ENCODE peak calls at places on chromosomes 3 and 15, in eight cellular contexts. I, B, E, T, U, X, R and O are unnamed samples.

GRCh38 chr3:25150199-25150598 is 277.9 kb upstream of the RARB start:
- DNase-seq in I (no peak), B (no peak), E (no peak), T (no peak), U (no peak), X (no peak), R (no peak), O (no peak)

GRCh38 chr3:184320099-184320445 is 5.7 kb downstream of the EIF4G1 start:
- DNase-seq in I (no peak), B (peak), E (peak), T (no peak), U (peak), X (peak), R (peak), O (peak)

GRCh38 chr15:40562691-40563090 is 2.2 kb downstream of the CCDC32 start:
- DNase-seq in I (no peak), B (no peak), E (no peak), T (no peak), U (no peak), X (no peak), R (no peak), O (no peak)

GRCh38 chr15:31318429-31318828 is 8.2 kb upstream of the KLF13 start:
- DNase-seq in I (no peak), B (no peak), E (no peak), T (no peak), U (no peak), X (no peak), R (no peak), O (no peak)

GRCh38 chr15:43329222-43329959 is 982 bp downstream of the LCMT2 start:
- DNase-seq in I (peak), B (no peak), E (peak), T (no peak), U (peak), X (no peak), R (peak), O (no peak)

GRCh38 chr3:176430244-176430893 is 766.9 kb downstream of the TBL1XR1 start:
- DNase-seq in I (no peak), B (no peak), E (peak), T (no peak), U (peak), X (peak), R (peak), O (no peak)

GRCh38 chr3:59388555-59389280 is 338.9 kb upstream of the CFAP20DC start:
- DNase-seq in I (no peak), B (no peak), E (no peak), T (peak), U (peak), X (no peak), R (no peak), O (no peak)

GRCh38 chr15:66563126-66563525 is 2.7 kb downstream of the LCTL start:
- DNase-seq in I (no peak), B (peak), E (no peak), T (no peak), U (peak), X (no peak), R (no peak), O (no peak)

GRCh38 chr15:77251662-77252061 is 168.2 kb downstream of the PEAK1 start:
- DNase-seq in I (no peak), B (no peak), E (peak), T (no peak), U (peak), X (no peak), R (no peak), O (no peak)

GRCh38 chr3:157588386-157589060 is 85.3 kb upstream of the VEPH1 start:
- DNase-seq in I (no peak), B (no peak), E (no peak), T (no peak), U (no peak), X (no peak), R (no peak), O (no peak)

GRCh38 chr15:73941871-73942635 is 15.8 kb downstream of the LOXL1 start:
- DNase-seq in I (no peak), B (no peak), E (no peak), T (no peak), U (no peak), X (peak), R (no peak), O (peak)

GRCh38 chr3:52353291-52353855 is 37.3 kb downstream of the DNAH1 start:
- DNase-seq in I (no peak), B (no peak), E (no peak), T (no peak), U (no peak), X (no peak), R (no peak), O (no peak)

GRCh38 chr15:59995568-59996349 is 8.4 kb upstream of the FOXB1 start:
- DNase-seq in I (no peak), B (no peak), E (no peak), T (no peak), U (no peak), X (no peak), R (no peak), O (no peak)

GRCh38 chr15:90002428-90002844 is 1.3 kb downstream of the ZNF710 start:
- DNase-seq in I (peak), B (no peak), E (peak), T (peak), U (peak), X (peak), R (peak), O (no peak)

GRCh38 chr15:73716417-73716816 is 32.2 kb downstream of the CD276 start:
- DNase-seq in I (no peak), B (peak), E (no peak), T (no peak), U (no peak), X (no peak), R (peak), O (no peak)

GRCh38 chr3:25556504-25556903 is 108.2 kb downstream of the TOP2B start:
- DNase-seq in I (no peak), B (no peak), E (peak), T (no peak), U (peak), X (no peak), R (no peak), O (no peak)

GRCh38 chr15:89244512-89244869 is 712 bp downstream of the FANCI start:
- DNase-seq in I (no peak), B (no peak), E (no peak), T (no peak), U (peak), X (no peak), R (no peak), O (no peak)

GRCh38 chr3:121531269-121531668 is 14.5 kb downstream of the POLQ start:
- DNase-seq in I (no peak), B (no peak), E (no peak), T (no peak), U (no peak), X (no peak), R (no peak), O (no peak)

GRCh38 chr3:195768831-195769303 is 42.9 kb downstream of the MUC4 start:
- DNase-seq in I (no peak), B (no peak), E (no peak), T (no peak), U (no peak), X (no peak), R (no peak), O (no peak)

GRCh38 chr3:48217449-48217848 is 5.8 kb upstream of the CAMP start:
- DNase-seq in I (no peak), B (no peak), E (no peak), T (no peak), U (no peak), X (no peak), R (no peak), O (no peak)

GRCh38 chr3:37531071-37531720 is 330.5 kb upstream of the CTDSPL start:
- DNase-seq in I (no peak), B (no peak), E (no peak), T (no peak), U (no peak), X (no peak), R (no peak), O (no peak)

GRCh38 chr3:194311000-194311399 is 40.1 kb downstream of the CPN2 start:
- DNase-seq in I (no peak), B (no peak), E (no peak), T (no peak), U (no peak), X (no peak), R (no peak), O (no peak)

GRCh38 chr3:106533097-106533496 is 664.3 kb upstream of the CBLB start:
- DNase-seq in I (no peak), B (no peak), E (peak), T (no peak), U (no peak), X (no peak), R (no peak), O (no peak)

GRCh38 chr3:127886276-127886862 is 28.7 kb upstream of the KBTBD12 start:
- DNase-seq in I (no peak), B (no peak), E (no peak), T (no peak), U (no peak), X (no peak), R (peak), O (no peak)

GRCh38 chr3:59464187-59464586 is 414.4 kb upstream of the CFAP20DC start:
- DNase-seq in I (no peak), B (no peak), E (no peak), T (no peak), U (no peak), X (no peak), R (no peak), O (no peak)

GRCh38 chr3:45464336-45464809 is 76.0 kb downstream of the LARS2 start:
- DNase-seq in I (no peak), B (no peak), E (peak), T (no peak), U (peak), X (no peak), R (no peak), O (no peak)

GRCh38 chr3:74067296-74067695 is 442.6 kb upstream of the PDZRN3 start:
- DNase-seq in I (no peak), B (no peak), E (peak), T (no peak), U (peak), X (no peak), R (peak), O (no peak)

GRCh38 chr15:51112078-51112477 is 17.4 kb upstream of the TNFAIP8L3 start:
- DNase-seq in I (no peak), B (no peak), E (no peak), T (no peak), U (no peak), X (no peak), R (no peak), O (no peak)

GRCh38 chr3:183377307-183377959 is 51.0 kb downstream of the MCF2L2 start:
- DNase-seq in I (no peak), B (no peak), E (peak), T (no peak), U (no peak), X (no peak), R (peak), O (peak)

GRCh38 chr15:74172751-74173544 is 562 bp upstream of the ISLR start:
- DNase-seq in I (no peak), B (peak), E (peak), T (no peak), U (peak), X (no peak), R (no peak), O (no peak)

GRCh38 chr3:122074621-122075265 is 19.6 kb downstream of the CD86 start:
- DNase-seq in I (no peak), B (peak), E (no peak), T (peak), U (no peak), X (no peak), R (no peak), O (no peak)

GRCh38 chr15:77866596-77867125 is 210.8 kb downstream of the TBC1D2B start:
- DNase-seq in I (no peak), B (no peak), E (no peak), T (no peak), U (no peak), X (no peak), R (no peak), O (no peak)

GRCh38 chr15:25469377-25469776 is 30.6 kb upstream of the UBE3A start:
- DNase-seq in I (no peak), B (no peak), E (peak), T (no peak), U (peak), X (peak), R (no peak), O (no peak)

GRCh38 chr3:78186404-78186803 is 1146.5 kb downstream of the ROBO2 start:
- DNase-seq in I (no peak), B (no peak), E (no peak), T (no peak), U (no peak), X (no peak), R (no peak), O (no peak)

GRCh38 chr15:90903733-90904536 is 833 bp downstream of the MAN2A2 start:
- DNase-seq in I (no peak), B (no peak), E (no peak), T (no peak), U (no peak), X (no peak), R (peak), O (peak)

GRCh38 chr3:108178676-108179075 is 43.5 kb downstream of the IFT57 start:
- DNase-seq in I (no peak), B (no peak), E (peak), T (no peak), U (peak), X (no peak), R (no peak), O (no peak)

GRCh38 chr3:63933459-63933858 is 21.3 kb upstream of the SCAANT1 start:
- DNase-seq in I (peak), B (no peak), E (no peak), T (peak), U (no peak), X (no peak), R (no peak), O (no peak)

GRCh38 chr15:99413955-99414754 is 151.6 kb upstream of the MEF2A start:
- DNase-seq in I (no peak), B (no peak), E (no peak), T (no peak), U (no peak), X (no peak), R (no peak), O (no peak)

GRCh38 chr3:31918179-31919165 is 62.6 kb downstream of the OSBPL10 start:
- DNase-seq in I (peak), B (no peak), E (peak), T (peak), U (peak), X (no peak), R (no peak), O (no peak)